ENCODE peak calls at places on chromosomes 11 and 22, in seven cellular contexts. I is NT2/D1, E is stomach, P is psoas muscle, V is GM23248, J is Panc1, F is IMR-90. Q is an unnamed sample. For H3K4me1, the result is how much of the 10 kb centered on the place peaks cover.

GRCh38 chr22:39318507-39319283 is 728 bp downstream of the RPL3 start:
- DNase-seq in I (no peak), E (no peak), P (no peak), V (peak), J (no peak), F (no peak), Q (no peak)

GRCh38 chr11:69351460-69351859 is 57.5 kb downstream of the MYEOV start:
- DNase-seq in I (no peak), E (no peak), P (no peak), V (peak), J (no peak), F (peak), Q (no peak)

GRCh38 chr22:46578824-46579561 is 41.2 kb upstream of the GRAMD4 start:
- DNase-seq in I (no peak), E (peak), P (peak), V (peak), J (no peak), F (peak), Q (no peak)

GRCh38 chr11:101706541-101706940 is 122.7 kb upstream of the TRPC6 start:
- DNase-seq in I (no peak), E (no peak), P (no peak), V (peak), J (no peak), F (peak), Q (no peak)

GRCh38 chr11:2550606-2550970 is 105.8 kb downstream of the KCNQ1 start:
- DNase-seq in I (no peak), E (no peak), P (no peak), V (no peak), J (no peak), F (no peak), Q (no peak)

GRCh38 chr11:34288482-34288881 is 69.3 kb downstream of the ABTB2 start:
- DNase-seq in I (no peak), E (no peak), P (no peak), V (no peak), J (no peak), F (no peak), Q (no peak)

GRCh38 chr11:12274056-12274455 is 103.3 kb upstream of the PARVA start:
- DNase-seq in I (no peak), E (no peak), P (no peak), V (no peak), J (no peak), F (no peak), Q (no peak)

GRCh38 chr11:12402027-12402426 is 24.7 kb downstream of the PARVA start:
- DNase-seq in I (no peak), E (no peak), P (no peak), V (no peak), J (no peak), F (no peak), Q (no peak)

GRCh38 chr11:119323532-119324033 is 6.7 kb upstream of the MCAM start:
- DNase-seq in I (peak), E (peak), P (peak), V (peak), J (peak), F (peak), Q (peak)

GRCh38 chr11:44952082-44952481 is 1.4 kb upstream of the TP53I11 start:
- DNase-seq in I (no peak), E (no peak), P (no peak), V (no peak), J (no peak), F (no peak), Q (no peak)
- H3K4me1 ChIP-seq in I (under half), E (under half), P (under half), V (under half), J (under half), F (under half), Q (under half)

GRCh38 chr11:130837194-130837593 is 79.1 kb downstream of the SNX19 start:
- DNase-seq in I (no peak), E (no peak), P (no peak), V (no peak), J (no peak), F (no peak), Q (no peak)

GRCh38 chr11:130846606-130847005 is 69.7 kb downstream of the SNX19 start:
- DNase-seq in I (no peak), E (no peak), P (no peak), V (peak), J (no peak), F (peak), Q (no peak)

GRCh38 chr11:130839950-130840666 is 76.2 kb downstream of the SNX19 start:
- DNase-seq in I (no peak), E (no peak), P (no peak), V (peak), J (no peak), F (peak), Q (no peak)

GRCh38 chr11:130834886-130835285 is 81.4 kb downstream of the SNX19 start:
- DNase-seq in I (no peak), E (no peak), P (no peak), V (no peak), J (no peak), F (no peak), Q (no peak)

GRCh38 chr11:130840683-130841082 is 75.6 kb downstream of the SNX19 start:
- DNase-seq in I (no peak), E (no peak), P (no peak), V (no peak), J (no peak), F (no peak), Q (no peak)
- H3K4me1 ChIP-seq in I (under half), E (under half), P (under half), V (under half), J (under half), F (under half), Q (under half)

DNA sequence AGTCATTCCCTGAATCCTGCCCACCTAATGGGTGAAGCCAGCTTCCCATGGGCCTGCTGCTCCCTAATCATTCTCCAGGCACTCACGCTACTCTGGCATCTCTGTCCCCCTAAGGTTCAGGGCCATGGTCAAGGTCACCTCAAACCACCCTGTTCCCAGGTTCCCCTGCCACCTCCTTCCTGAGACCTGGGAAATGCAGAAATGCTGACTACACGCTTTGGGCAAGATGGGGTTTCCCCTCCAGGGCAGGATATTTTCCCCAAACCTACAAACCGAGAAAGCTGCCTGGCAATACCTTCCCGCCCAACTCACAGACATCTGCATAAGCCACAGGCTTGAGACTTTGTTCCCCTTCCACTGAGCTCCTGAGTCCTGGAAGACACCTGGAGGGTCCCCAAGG is 97.6 kb downstream of the FEZ1 start:
- DNase-seq in I (no peak), E (no peak), P (no peak), V (no peak), J (no peak), F (no peak), Q (no peak)
- H3K4me1 ChIP-seq in I (under half), E (under half), P (under half), V (under half), J (under half), F (under half), Q (under half)

DNA sequence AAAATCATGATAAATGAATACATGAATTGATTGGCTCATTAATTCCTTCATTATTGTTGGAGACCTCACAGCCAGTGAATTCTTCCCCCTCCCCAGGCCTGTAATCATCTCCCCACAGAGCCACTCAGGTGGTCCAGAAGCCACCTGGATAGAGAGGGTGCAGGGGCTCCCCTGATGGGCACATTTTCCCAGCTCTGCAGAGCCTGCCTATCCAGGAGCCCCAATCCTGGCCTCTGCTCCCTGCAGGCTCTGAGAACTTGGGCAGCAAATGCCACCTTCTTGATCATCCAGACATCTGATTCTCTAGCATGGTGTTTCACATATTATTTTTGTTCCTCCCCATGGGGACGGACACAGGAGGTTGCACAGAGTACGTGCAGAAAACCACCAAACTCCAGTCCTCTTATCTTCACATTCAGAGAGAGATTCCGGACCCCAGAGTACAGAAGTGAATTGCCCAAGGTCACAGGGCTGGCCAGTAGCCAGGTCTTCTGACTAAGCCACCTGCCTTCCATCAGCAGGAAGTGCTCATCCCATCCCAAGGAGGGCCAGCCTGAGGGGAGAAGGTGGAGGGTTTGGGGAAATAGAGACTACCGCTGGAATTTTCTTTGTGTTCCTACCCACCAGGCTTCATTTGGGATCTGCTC is 348.0 kb downstream of the BUD13 start:
- DNase-seq in I (no peak), E (no peak), P (no peak), V (no peak), J (no peak), F (no peak), Q (no peak)
- H3K4me1 ChIP-seq in I (under half), E (under half), P (under half), V (under half), J (under half), F (under half), Q (under half)

DNA sequence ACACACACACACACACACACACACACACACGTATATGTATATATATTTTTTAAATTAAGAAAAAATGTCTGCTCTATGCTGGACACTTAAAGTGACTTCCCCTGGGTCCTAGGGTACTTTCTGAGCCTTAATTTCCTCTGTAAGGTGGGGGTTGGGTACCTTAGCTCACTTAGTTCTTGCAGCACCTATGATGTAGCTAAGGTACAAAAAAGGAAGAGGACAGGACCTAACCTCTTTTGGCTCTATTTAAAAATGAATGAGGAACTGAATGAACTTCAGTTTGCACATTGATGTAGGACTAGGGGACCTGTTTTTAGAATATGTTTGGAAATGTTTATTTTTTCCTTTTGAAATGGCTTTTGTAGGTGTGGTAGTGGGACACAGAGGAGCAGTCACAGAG is 11.1 kb downstream of the SREBF2 start:
- DNase-seq in I (no peak), E (no peak), P (no peak), V (no peak), J (no peak), F (no peak), Q (no peak)
- H3K4me1 ChIP-seq in I (under half), E (half or more), P (under half), V (under half), J (under half), F (under half), Q (under half)

DNA sequence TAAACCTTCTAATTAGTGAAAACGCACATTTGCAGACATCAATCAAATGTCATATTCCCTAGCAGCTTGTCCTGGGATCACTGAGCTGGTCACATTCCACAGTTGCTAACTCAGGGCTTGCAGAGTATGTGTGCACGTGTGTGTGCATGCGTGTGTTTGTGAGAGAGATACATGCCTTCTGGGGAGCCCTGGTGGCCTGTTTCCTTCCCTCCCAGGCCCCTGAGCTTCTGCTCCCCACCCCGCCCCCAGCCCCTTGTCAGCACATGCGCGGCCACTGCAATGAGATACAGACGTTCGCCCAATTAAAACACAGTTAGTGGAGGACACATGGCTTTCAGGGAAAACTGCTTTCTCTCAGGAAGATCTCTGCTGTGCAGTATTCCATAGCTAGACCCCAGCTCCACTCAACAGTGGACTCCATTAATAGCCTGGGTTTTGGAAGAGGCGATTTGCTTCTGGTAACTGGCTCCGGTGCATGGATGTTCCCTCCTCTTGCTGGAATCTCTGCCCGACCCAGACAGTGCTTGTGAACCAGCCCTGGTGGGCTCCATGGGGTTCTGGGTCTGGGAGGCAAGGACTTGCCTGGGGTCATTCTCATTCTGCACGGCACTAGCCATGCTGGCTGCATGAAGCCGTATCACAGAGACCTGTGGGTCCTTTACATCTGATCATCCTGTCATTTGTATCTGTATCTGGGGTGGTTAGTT is 17.8 kb downstream of the LRP5 start:
- DNase-seq in I (no peak), E (no peak), P (no peak), V (peak), J (no peak), F (peak), Q (no peak)
- H3K4me1 ChIP-seq in I (under half), E (half or more), P (under half), V (under half), J (half or more), F (under half), Q (under half)

DNA sequence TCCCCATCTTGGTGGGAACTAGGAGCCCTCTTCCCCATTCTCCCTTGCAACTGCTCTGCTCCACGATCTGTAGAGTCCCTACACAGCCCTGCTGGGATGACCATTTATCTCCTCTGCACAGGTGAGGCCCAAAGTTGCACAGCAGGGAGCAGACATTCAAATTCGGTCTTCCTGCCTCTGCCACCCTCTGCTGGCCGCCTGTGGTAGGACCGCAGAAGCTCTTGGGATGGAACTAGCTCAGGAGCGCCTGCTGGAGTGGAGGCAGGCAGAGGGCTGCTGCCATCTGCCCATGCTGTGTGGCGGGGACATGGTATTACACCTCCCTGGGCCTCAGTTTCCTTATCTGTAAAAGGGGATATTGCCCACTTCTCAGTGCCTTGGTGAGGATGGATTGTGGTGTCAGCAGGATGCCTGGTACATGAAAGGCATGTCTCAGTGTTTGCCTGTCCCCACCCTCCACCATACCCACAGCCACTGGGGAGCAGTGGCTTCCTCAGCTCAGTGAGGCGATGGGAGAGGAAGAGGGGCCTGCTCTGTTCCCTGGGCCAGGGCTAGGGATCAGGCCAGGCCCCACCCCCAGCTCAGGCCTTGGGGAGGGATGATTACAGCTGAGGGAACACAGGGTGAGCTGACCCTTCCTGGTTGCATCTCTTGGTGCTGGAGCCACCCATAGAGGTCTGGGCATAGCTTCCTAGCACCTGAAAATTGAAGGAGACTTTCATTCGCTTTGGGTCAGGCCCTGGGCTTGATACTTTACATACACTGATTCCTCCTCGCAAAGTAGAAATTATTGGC is 11.3 kb upstream of the OMP start:
- DNase-seq in I (peak), E (peak), P (peak), V (peak), J (peak), F (peak), Q (peak)
- H3K4me1 ChIP-seq in I (under half), E (under half), P (under half), V (under half), J (under half), F (under half), Q (under half)

GRCh38 chr11:94790771-94791180 is 22.6 kb downstream of the AMOTL1 start:
- DNase-seq in I (no peak), E (no peak), P (no peak), V (peak), J (no peak), F (peak), Q (no peak)
- H3K4me1 ChIP-seq in I (under half), E (under half), P (half or more), V (half or more), J (under half), F (under half), Q (half or more)

Q was measured in A673.